ENCODE peak calls at places on chromosomes 1 and 21, in four cellular contexts. One of them, this sample, is unnamed.

GRCh38 chr21:27219068-27219467 is 252.2 kb upstream of the ADAMTS5 start:
- DNase-seq in activated effector memory CD4-positive, alpha-beta T cell treated with Interleukin-2 at 50 U/mL for 16 hours: no peak
- DNase-seq in caudate nucleus: no peak
- DNase-seq in NCI-H774: no peak
- DNase-seq in this sample: no peak

GRCh38 chr1:156834322-156834721 is 17.7 kb upstream of the SH2D2A start:
- DNase-seq in NCI-H774: no peak
- DNase-seq in caudate nucleus: no peak
- DNase-seq in activated effector memory CD4-positive, alpha-beta T cell treated with Interleukin-2 at 50 U/mL for 16 hours: no peak
- DNase-seq in this sample: no peak

GRCh38 chr1:22275626-22276395 is 132.9 kb upstream of the WNT4 start:
- DNase-seq in activated effector memory CD4-positive, alpha-beta T cell treated with Interleukin-2 at 50 U/mL for 16 hours: no peak
- DNase-seq in NCI-H774: no peak
- DNase-seq in caudate nucleus: no peak
- DNase-seq in this sample: peak; percentile 48

GRCh38 chr1:22051607-22052114 is 848 bp upstream of the CDC42 start:
- DNase-seq in caudate nucleus: no peak
- DNase-seq in NCI-H774: no peak
- DNase-seq in activated effector memory CD4-positive, alpha-beta T cell treated with Interleukin-2 at 50 U/mL for 16 hours: no peak
- DNase-seq in this sample: no peak

GRCh38 chr1:92736395-92736794 is 48.5 kb downstream of the EVI5 start:
- DNase-seq in caudate nucleus: no peak
- DNase-seq in NCI-H774: no peak
- DNase-seq in activated effector memory CD4-positive, alpha-beta T cell treated with Interleukin-2 at 50 U/mL for 16 hours: no peak
- DNase-seq in this sample: no peak

GRCh38 chr1:164648211-164649080 is 89.5 kb downstream of the PBX1 start:
- DNase-seq in activated effector memory CD4-positive, alpha-beta T cell treated with Interleukin-2 at 50 U/mL for 16 hours: no peak
- DNase-seq in caudate nucleus: no peak
- DNase-seq in NCI-H774: no peak
- DNase-seq in this sample: no peak

GRCh38 chr1:177270863-177271262 is 100.1 kb downstream of the BRINP2 start:
- DNase-seq in NCI-H774: no peak
- DNase-seq in caudate nucleus: no peak
- DNase-seq in activated effector memory CD4-positive, alpha-beta T cell treated with Interleukin-2 at 50 U/mL for 16 hours: no peak
- DNase-seq in this sample: no peak

GRCh38 chr1:116663821-116664220 is 3.7 kb downstream of the IGSF3 start:
- DNase-seq in activated effector memory CD4-positive, alpha-beta T cell treated with Interleukin-2 at 50 U/mL for 16 hours: no peak
- DNase-seq in NCI-H774: no peak
- DNase-seq in caudate nucleus: no peak
- DNase-seq in this sample: no peak

GRCh38 chr21:39863111-39863510 is 4.1 kb upstream of the PCP4 start:
- DNase-seq in caudate nucleus: no peak
- DNase-seq in activated effector memory CD4-positive, alpha-beta T cell treated with Interleukin-2 at 50 U/mL for 16 hours: no peak
- DNase-seq in NCI-H774: peak; percentile 81
- DNase-seq in this sample: peak; percentile 46

GRCh38 chr1:3423245-3423829 is 31.1 kb upstream of the ARHGEF16 start:
- DNase-seq in caudate nucleus: no peak
- DNase-seq in activated effector memory CD4-positive, alpha-beta T cell treated with Interleukin-2 at 50 U/mL for 16 hours: no peak
- DNase-seq in NCI-H774: no peak
- DNase-seq in this sample: no peak

GRCh38 chr1:167454304-167454928 is 63.9 kb downstream of the CD247 start:
- DNase-seq in NCI-H774: peak; percentile 36
- DNase-seq in activated effector memory CD4-positive, alpha-beta T cell treated with Interleukin-2 at 50 U/mL for 16 hours: no peak
- DNase-seq in caudate nucleus: peak; percentile 39
- DNase-seq in this sample: no peak

GRCh38 chr1:10056599-10056987 is 23.8 kb downstream of the UBE4B start:
- DNase-seq in NCI-H774: peak; percentile 34
- DNase-seq in activated effector memory CD4-positive, alpha-beta T cell treated with Interleukin-2 at 50 U/mL for 16 hours: no peak
- DNase-seq in caudate nucleus: no peak
- DNase-seq in this sample: no peak

GRCh38 chr1:154014154-154014910 is 23.8 kb downstream of the RPS27 start:
- DNase-seq in NCI-H774: no peak
- DNase-seq in activated effector memory CD4-positive, alpha-beta T cell treated with Interleukin-2 at 50 U/mL for 16 hours: no peak
- DNase-seq in caudate nucleus: no peak
- DNase-seq in this sample: no peak

GRCh38 chr1:97144527-97144926 is 422.9 kb downstream of the PTBP2 start:
- DNase-seq in caudate nucleus: no peak
- DNase-seq in NCI-H774: no peak
- DNase-seq in activated effector memory CD4-positive, alpha-beta T cell treated with Interleukin-2 at 50 U/mL for 16 hours: no peak
- DNase-seq in this sample: peak; percentile 9

GRCh38 chr1:66671472-66671871 is 80.8 kb upstream of the DYNLT5 start:
- DNase-seq in activated effector memory CD4-positive, alpha-beta T cell treated with Interleukin-2 at 50 U/mL for 16 hours: no peak
- DNase-seq in NCI-H774: no peak
- DNase-seq in caudate nucleus: no peak
- DNase-seq in this sample: no peak

GRCh38 chr1:9294910-9295636 is 2.4 kb downstream of the SPSB1 start:
- DNase-seq in activated effector memory CD4-positive, alpha-beta T cell treated with Interleukin-2 at 50 U/mL for 16 hours: no peak
- DNase-seq in caudate nucleus: no peak
- DNase-seq in NCI-H774: no peak
- DNase-seq in this sample: peak; percentile 66

GRCh38 chr1:167441222-167441621 is 77.1 kb downstream of the CD247 start:
- DNase-seq in NCI-H774: no peak
- DNase-seq in caudate nucleus: no peak
- DNase-seq in activated effector memory CD4-positive, alpha-beta T cell treated with Interleukin-2 at 50 U/mL for 16 hours: no peak
- DNase-seq in this sample: no peak

GRCh38 chr1:227913446-227913968 is 34.2 kb downstream of the WNT9A start:
- DNase-seq in NCI-H774: no peak
- DNase-seq in caudate nucleus: no peak
- DNase-seq in activated effector memory CD4-positive, alpha-beta T cell treated with Interleukin-2 at 50 U/mL for 16 hours: no peak
- DNase-seq in this sample: no peak

GRCh38 chr1:20371411-20371810 is 80.7 kb downstream of the VWA5B1 start:
- DNase-seq in NCI-H774: no peak
- DNase-seq in caudate nucleus: no peak
- DNase-seq in activated effector memory CD4-positive, alpha-beta T cell treated with Interleukin-2 at 50 U/mL for 16 hours: no peak
- DNase-seq in this sample: no peak

GRCh38 chr1:234954613-234955012 is 174.0 kb downstream of the TOMM20 start:
- DNase-seq in activated effector memory CD4-positive, alpha-beta T cell treated with Interleukin-2 at 50 U/mL for 16 hours: no peak
- DNase-seq in caudate nucleus: no peak
- DNase-seq in NCI-H774: no peak
- DNase-seq in this sample: no peak

GRCh38 chr1:43866201-43866600 is 67.4 kb upstream of the ARTN start:
- DNase-seq in activated effector memory CD4-positive, alpha-beta T cell treated with Interleukin-2 at 50 U/mL for 16 hours: no peak
- DNase-seq in NCI-H774: no peak
- DNase-seq in caudate nucleus: no peak
- DNase-seq in this sample: no peak

GRCh38 chr1:214281030-214281901 is at the start of gene SMYD2:
- DNase-seq in caudate nucleus: peak; percentile 66
- DNase-seq in NCI-H774: peak; percentile 77
- DNase-seq in activated effector memory CD4-positive, alpha-beta T cell treated with Interleukin-2 at 50 U/mL for 16 hours: peak; percentile 67
- DNase-seq in this sample: peak; percentile 38

GRCh38 chr1:242525360-242525722 is 844 bp upstream of the PLD5 start:
- DNase-seq in caudate nucleus: no peak
- DNase-seq in NCI-H774: no peak
- DNase-seq in activated effector memory CD4-positive, alpha-beta T cell treated with Interleukin-2 at 50 U/mL for 16 hours: no peak
- DNase-seq in this sample: no peak

GRCh38 chr1:112888630-112889029 is 67.4 kb downstream of the SLC16A1 start:
- DNase-seq in NCI-H774: no peak
- DNase-seq in activated effector memory CD4-positive, alpha-beta T cell treated with Interleukin-2 at 50 U/mL for 16 hours: no peak
- DNase-seq in caudate nucleus: no peak
- DNase-seq in this sample: no peak

GRCh38 chr1:17184161-17184665 is 20.7 kb upstream of the PADI1 start:
- DNase-seq in activated effector memory CD4-positive, alpha-beta T cell treated with Interleukin-2 at 50 U/mL for 16 hours: no peak
- DNase-seq in NCI-H774: no peak
- DNase-seq in caudate nucleus: no peak
- DNase-seq in this sample: peak; percentile 42

GRCh38 chr1:112638109-112638426 is 18.4 kb downstream of the CAPZA1 start:
- DNase-seq in caudate nucleus: no peak
- DNase-seq in NCI-H774: no peak
- DNase-seq in activated effector memory CD4-positive, alpha-beta T cell treated with Interleukin-2 at 50 U/mL for 16 hours: no peak
- DNase-seq in this sample: no peak

GRCh38 chr1:172662464-172663109 is 3.7 kb downstream of the FASLG start:
- DNase-seq in activated effector memory CD4-positive, alpha-beta T cell treated with Interleukin-2 at 50 U/mL for 16 hours: peak; percentile 83
- DNase-seq in caudate nucleus: no peak
- DNase-seq in NCI-H774: no peak
- DNase-seq in this sample: peak; percentile 70

GRCh38 chr1:224851850-224852261 is 77.6 kb upstream of the DNAH14 start:
- DNase-seq in caudate nucleus: no peak
- DNase-seq in activated effector memory CD4-positive, alpha-beta T cell treated with Interleukin-2 at 50 U/mL for 16 hours: no peak
- DNase-seq in NCI-H774: no peak
- DNase-seq in this sample: no peak

GRCh38 chr21:27190601-27191000 is 223.7 kb upstream of the ADAMTS5 start:
- DNase-seq in NCI-H774: no peak
- DNase-seq in activated effector memory CD4-positive, alpha-beta T cell treated with Interleukin-2 at 50 U/mL for 16 hours: no peak
- DNase-seq in caudate nucleus: no peak
- DNase-seq in this sample: no peak

GRCh38 chr1:25727026-25727818 is 72.8 kb upstream of the SELENON start:
- DNase-seq in caudate nucleus: no peak
- DNase-seq in activated effector memory CD4-positive, alpha-beta T cell treated with Interleukin-2 at 50 U/mL for 16 hours: no peak
- DNase-seq in NCI-H774: no peak
- DNase-seq in this sample: no peak

GRCh38 chr1:94501925-94502324 is 39.6 kb downstream of the F3 start:
- DNase-seq in NCI-H774: no peak
- DNase-seq in activated effector memory CD4-positive, alpha-beta T cell treated with Interleukin-2 at 50 U/mL for 16 hours: no peak
- DNase-seq in caudate nucleus: peak; percentile 5
- DNase-seq in this sample: no peak

GRCh38 chr1:19720973-19721372 is 56.3 kb downstream of the HTR6 start:
- DNase-seq in caudate nucleus: no peak
- DNase-seq in activated effector memory CD4-positive, alpha-beta T cell treated with Interleukin-2 at 50 U/mL for 16 hours: no peak
- DNase-seq in NCI-H774: no peak
- DNase-seq in this sample: no peak

GRCh38 chr1:208179303-208179702 is 64.9 kb downstream of the PLXNA2 start:
- DNase-seq in caudate nucleus: peak; percentile 92
- DNase-seq in NCI-H774: no peak
- DNase-seq in activated effector memory CD4-positive, alpha-beta T cell treated with Interleukin-2 at 50 U/mL for 16 hours: no peak
- DNase-seq in this sample: no peak

GRCh38 chr1:56939209-56939608 is 26.6 kb downstream of the C8B start:
- DNase-seq in activated effector memory CD4-positive, alpha-beta T cell treated with Interleukin-2 at 50 U/mL for 16 hours: no peak
- DNase-seq in NCI-H774: no peak
- DNase-seq in caudate nucleus: no peak
- DNase-seq in this sample: no peak

GRCh38 chr1:67372898-67373297 is 57.3 kb downstream of the SERBP1 start:
- DNase-seq in NCI-H774: no peak
- DNase-seq in activated effector memory CD4-positive, alpha-beta T cell treated with Interleukin-2 at 50 U/mL for 16 hours: no peak
- DNase-seq in caudate nucleus: no peak
- DNase-seq in this sample: no peak

GRCh38 chr1:78095618-78096416 is 50.1 kb downstream of the GIPC2 start:
- DNase-seq in caudate nucleus: no peak
- DNase-seq in NCI-H774: no peak
- DNase-seq in activated effector memory CD4-positive, alpha-beta T cell treated with Interleukin-2 at 50 U/mL for 16 hours: no peak
- DNase-seq in this sample: no peak

GRCh38 chr21:35266546-35266945 is 217.4 kb upstream of the RUNX1 start:
- DNase-seq in caudate nucleus: no peak
- DNase-seq in NCI-H774: no peak
- DNase-seq in activated effector memory CD4-positive, alpha-beta T cell treated with Interleukin-2 at 50 U/mL for 16 hours: no peak
- DNase-seq in this sample: no peak